ENCODE peak calls at places on chromosomes 5 and 9, in six cellular contexts. One of them, this sample, is unnamed.

GRCh38 chr5:105789246-105789645 is 1881.5 kb downstream of the EFNA5 start:
- DNase-seq in mesenchymal stem cell: no peak
- DNase-seq in psoas muscle: no peak
- DNase-seq in breast epithelium: no peak
- DNase-seq in GM12878: no peak
- DNase-seq in GM23338: no peak
- DNase-seq in this sample: no peak

GRCh38 chr9:132171702-132172101 is 9.8 kb downstream of the NTNG2 start:
- DNase-seq in mesenchymal stem cell: no peak
- DNase-seq in psoas muscle: no peak
- DNase-seq in breast epithelium: no peak
- DNase-seq in GM12878: no peak
- DNase-seq in GM23338: no peak
- DNase-seq in this sample: no peak

GRCh38 chr9:137325791-137326190 is 23.7 kb upstream of the NRARP start:
- DNase-seq in mesenchymal stem cell: no peak
- DNase-seq in psoas muscle: no peak
- DNase-seq in breast epithelium: no peak
- DNase-seq in GM12878: no peak
- DNase-seq in GM23338: no peak
- DNase-seq in this sample: no peak

GRCh38 chr5:112492291-112492690 is 73.2 kb upstream of the EPB41L4A start:
- DNase-seq in mesenchymal stem cell: peak; percentile 40
- DNase-seq in psoas muscle: peak; percentile 25
- DNase-seq in breast epithelium: peak; percentile 58
- DNase-seq in GM12878: peak; percentile 12
- DNase-seq in GM23338: peak; percentile 88
- DNase-seq in this sample: peak; percentile 43

GRCh38 chr5:1687301-1687970 is 112.2 kb downstream of the MRPL36 start:
- DNase-seq in mesenchymal stem cell: no peak
- DNase-seq in psoas muscle: no peak
- DNase-seq in breast epithelium: no peak
- DNase-seq in GM12878: no peak
- DNase-seq in GM23338: no peak
- DNase-seq in this sample: no peak

GRCh38 chr9:137902646-137903045 is 25.1 kb downstream of the CACNA1B start:
- DNase-seq in mesenchymal stem cell: no peak
- DNase-seq in psoas muscle: no peak
- DNase-seq in breast epithelium: no peak
- DNase-seq in GM12878: no peak
- DNase-seq in GM23338: no peak
- DNase-seq in this sample: no peak

GRCh38 chr9:127123239-127123935 is 952 bp upstream of the ANGPTL2 start:
- DNase-seq in mesenchymal stem cell: no peak
- DNase-seq in psoas muscle: no peak
- DNase-seq in breast epithelium: peak; percentile 50
- DNase-seq in GM12878: no peak
- DNase-seq in GM23338: peak; percentile 11
- DNase-seq in this sample: no peak

GRCh38 chr9:129598089-129598596 is 22.8 kb downstream of the C9orf50 start:
- DNase-seq in mesenchymal stem cell: no peak
- DNase-seq in psoas muscle: no peak
- DNase-seq in breast epithelium: no peak
- DNase-seq in GM12878: no peak
- DNase-seq in GM23338: no peak
- DNase-seq in this sample: no peak

GRCh38 chr9:34659592-34660253 is 2.7 kb downstream of the CCL27 start:
- DNase-seq in mesenchymal stem cell: peak; percentile 51
- DNase-seq in psoas muscle: no peak
- DNase-seq in breast epithelium: no peak
- DNase-seq in GM12878: no peak
- DNase-seq in GM23338: no peak
- DNase-seq in this sample: no peak

GRCh38 chr5:130479045-130479804 is 575.0 kb downstream of the CHSY3 start:
- DNase-seq in mesenchymal stem cell: no peak
- DNase-seq in psoas muscle: no peak
- DNase-seq in breast epithelium: no peak
- DNase-seq in GM12878: no peak
- DNase-seq in GM23338: peak; percentile 26
- DNase-seq in this sample: no peak

GRCh38 chr9:5886114-5886939 is 4.4 kb upstream of the MLANA start:
- DNase-seq in mesenchymal stem cell: peak; percentile 66
- DNase-seq in psoas muscle: peak; percentile 64
- DNase-seq in breast epithelium: peak; percentile 64
- DNase-seq in GM12878: peak; percentile 40
- DNase-seq in GM23338: peak; percentile 92
- DNase-seq in this sample: peak; percentile 82

GRCh38 chr5:131622633-131623032 is 12.4 kb downstream of the RAPGEF6 start:
- DNase-seq in mesenchymal stem cell: peak; percentile 28
- DNase-seq in psoas muscle: no peak
- DNase-seq in breast epithelium: no peak
- DNase-seq in GM12878: no peak
- DNase-seq in GM23338: no peak
- DNase-seq in this sample: no peak

GRCh38 chr9:13557724-13558123 is 278.2 kb upstream of the MPDZ start:
- DNase-seq in mesenchymal stem cell: no peak
- DNase-seq in psoas muscle: no peak
- DNase-seq in breast epithelium: no peak
- DNase-seq in GM12878: no peak
- DNase-seq in GM23338: no peak
- DNase-seq in this sample: no peak

GRCh38 chr5:2391021-2391420 is 360.5 kb downstream of the IRX2 start:
- DNase-seq in mesenchymal stem cell: no peak
- DNase-seq in psoas muscle: no peak
- DNase-seq in breast epithelium: no peak
- DNase-seq in GM12878: no peak
- DNase-seq in GM23338: no peak
- DNase-seq in this sample: no peak

GRCh38 chr5:157828949-157829639 is 29.9 kb downstream of the CLINT1 start:
- DNase-seq in mesenchymal stem cell: no peak
- DNase-seq in psoas muscle: no peak
- DNase-seq in breast epithelium: no peak
- DNase-seq in GM12878: no peak
- DNase-seq in GM23338: peak; percentile 78
- DNase-seq in this sample: peak; percentile 37

GRCh38 chr5:1172670-1173404 is 28.6 kb upstream of the SLC6A19 start:
- DNase-seq in mesenchymal stem cell: no peak
- DNase-seq in psoas muscle: peak; percentile 2
- DNase-seq in breast epithelium: no peak
- DNase-seq in GM12878: no peak
- DNase-seq in GM23338: no peak
- DNase-seq in this sample: no peak

GRCh38 chr5:112772095-112772494 is 34.4 kb downstream of the APC start:
- DNase-seq in mesenchymal stem cell: no peak
- DNase-seq in psoas muscle: no peak
- DNase-seq in breast epithelium: no peak
- DNase-seq in GM12878: no peak
- DNase-seq in GM23338: no peak
- DNase-seq in this sample: no peak

GRCh38 chr9:93071464-93071863 is 13.0 kb downstream of the SUSD3 start:
- DNase-seq in mesenchymal stem cell: peak; percentile 28
- DNase-seq in psoas muscle: no peak
- DNase-seq in breast epithelium: no peak
- DNase-seq in GM12878: no peak
- DNase-seq in GM23338: peak; percentile 81
- DNase-seq in this sample: peak; percentile 64

GRCh38 chr9:125513634-125514413 is 193.2 kb downstream of the MAPKAP1 start:
- DNase-seq in mesenchymal stem cell: peak; percentile 86
- DNase-seq in psoas muscle: no peak
- DNase-seq in breast epithelium: no peak
- DNase-seq in GM12878: peak; percentile 59
- DNase-seq in GM23338: no peak
- DNase-seq in this sample: no peak

GRCh38 chr5:64323591-64323990 is 157.9 kb downstream of the RNF180 start:
- DNase-seq in mesenchymal stem cell: no peak
- DNase-seq in psoas muscle: no peak
- DNase-seq in breast epithelium: no peak
- DNase-seq in GM12878: no peak
- DNase-seq in GM23338: no peak
- DNase-seq in this sample: no peak

GRCh38 chr9:70106571-70106970 is 62.9 kb downstream of the MAMDC2 start:
- DNase-seq in mesenchymal stem cell: no peak
- DNase-seq in psoas muscle: no peak
- DNase-seq in breast epithelium: no peak
- DNase-seq in GM12878: no peak
- DNase-seq in GM23338: no peak
- DNase-seq in this sample: no peak

GRCh38 chr9:70105142-70105541 is 61.5 kb downstream of the MAMDC2 start:
- DNase-seq in mesenchymal stem cell: no peak
- DNase-seq in psoas muscle: no peak
- DNase-seq in breast epithelium: no peak
- DNase-seq in GM12878: no peak
- DNase-seq in GM23338: no peak
- DNase-seq in this sample: no peak

GRCh38 chr9:70111042-70111602 is 67.5 kb downstream of the MAMDC2 start:
- DNase-seq in mesenchymal stem cell: peak; percentile 63
- DNase-seq in psoas muscle: peak; percentile 85
- DNase-seq in breast epithelium: peak; percentile 75
- DNase-seq in GM12878: no peak
- DNase-seq in GM23338: peak; percentile 93
- DNase-seq in this sample: peak; percentile 66

GRCh38 chr9:70110194-70111041 is 66.8 kb downstream of the MAMDC2 start:
- DNase-seq in mesenchymal stem cell: peak; percentile 38
- DNase-seq in psoas muscle: no peak
- DNase-seq in breast epithelium: no peak
- DNase-seq in GM12878: no peak
- DNase-seq in GM23338: no peak
- DNase-seq in this sample: no peak

GRCh38 chr9:70108181-70108580 is 64.5 kb downstream of the MAMDC2 start:
- DNase-seq in mesenchymal stem cell: no peak
- DNase-seq in psoas muscle: no peak
- DNase-seq in breast epithelium: no peak
- DNase-seq in GM12878: no peak
- DNase-seq in GM23338: no peak
- DNase-seq in this sample: no peak
- H3K4me3 ChIP-seq in mesenchymal stem cell: no peak overlapping the region
- H3K4me3 ChIP-seq in psoas muscle: no peak overlapping the region
- H3K4me3 ChIP-seq in breast epithelium: no peak overlapping the region
- H3K4me3 ChIP-seq in GM12878: no peak overlapping the region
- H3K4me3 ChIP-seq in GM23338: no peak overlapping the region
- H3K4me3 ChIP-seq in this sample: no peak overlapping the region

GRCh38 chr5:172872997-172873491 is 39.0 kb downstream of the ERGIC1 start:
- DNase-seq in mesenchymal stem cell: peak; percentile 60
- DNase-seq in psoas muscle: peak; percentile 88
- DNase-seq in breast epithelium: no peak
- DNase-seq in GM12878: no peak
- DNase-seq in GM23338: no peak
- DNase-seq in this sample: no peak

GRCh38 chr5:172871561-172871960 is 37.5 kb downstream of the ERGIC1 start:
- DNase-seq in mesenchymal stem cell: no peak
- DNase-seq in psoas muscle: no peak
- DNase-seq in breast epithelium: no peak
- DNase-seq in GM12878: no peak
- DNase-seq in GM23338: no peak
- DNase-seq in this sample: no peak

GRCh38 chr5:172871982-172872381 is 37.9 kb downstream of the ERGIC1 start:
- DNase-seq in mesenchymal stem cell: peak; percentile 61
- DNase-seq in psoas muscle: no peak
- DNase-seq in breast epithelium: no peak
- DNase-seq in GM12878: no peak
- DNase-seq in GM23338: no peak
- DNase-seq in this sample: no peak

GRCh38 chr5:172874647-172875371 is 40.8 kb downstream of the ERGIC1 start:
- DNase-seq in mesenchymal stem cell: no peak
- DNase-seq in psoas muscle: no peak
- DNase-seq in breast epithelium: no peak
- DNase-seq in GM12878: no peak
- DNase-seq in GM23338: no peak
- DNase-seq in this sample: no peak

GRCh38 chr5:172873513-172873912 is 39.5 kb downstream of the ERGIC1 start:
- DNase-seq in mesenchymal stem cell: no peak
- DNase-seq in psoas muscle: no peak
- DNase-seq in breast epithelium: no peak
- DNase-seq in GM12878: no peak
- DNase-seq in GM23338: no peak
- DNase-seq in this sample: no peak
- H3K4me1 ChIP-seq in mesenchymal stem cell: peaks cover 49% of the 10 kb centered on the region
- H3K4me1 ChIP-seq in psoas muscle: peaks cover 77% of the 10 kb centered on the region
- H3K4me1 ChIP-seq in breast epithelium: peaks cover 41% of the 10 kb centered on the region
- H3K4me1 ChIP-seq in GM12878: peaks cover 3% of the 10 kb centered on the region
- H3K4me1 ChIP-seq in GM23338: peaks cover 48% of the 10 kb centered on the region
- H3K4me1 ChIP-seq in this sample: peaks cover 5% of the 10 kb centered on the region

GRCh38 chr5:43193952-43194321 is 1.9 kb downstream of the NIM1K start:
- DNase-seq in mesenchymal stem cell: no peak
- DNase-seq in psoas muscle: no peak
- DNase-seq in breast epithelium: no peak
- DNase-seq in GM12878: no peak
- DNase-seq in GM23338: peak; percentile 32
- DNase-seq in this sample: no peak
- H3K4me3 ChIP-seq in mesenchymal stem cell: peak overlapping the region; percentile 84
- H3K4me3 ChIP-seq in psoas muscle: no peak overlapping the region
- H3K4me3 ChIP-seq in breast epithelium: no peak overlapping the region
- H3K4me3 ChIP-seq in GM12878: no peak overlapping the region
- H3K4me3 ChIP-seq in GM23338: peak overlapping the region; percentile 60
- H3K4me3 ChIP-seq in this sample: no peak overlapping the region

GRCh38 chr5:72151646-72152045 is 44.4 kb downstream of the MAP1B start:
- DNase-seq in mesenchymal stem cell: peak; percentile 63
- DNase-seq in psoas muscle: no peak
- DNase-seq in breast epithelium: no peak
- DNase-seq in GM12878: no peak
- DNase-seq in GM23338: no peak
- DNase-seq in this sample: no peak
- H3K4me1 ChIP-seq in mesenchymal stem cell: peaks cover 12% of the 10 kb centered on the region
- H3K4me1 ChIP-seq in psoas muscle: no peaks in the 10 kb centered on the region
- H3K4me1 ChIP-seq in breast epithelium: no peaks in the 10 kb centered on the region
- H3K4me1 ChIP-seq in GM12878: no peaks in the 10 kb centered on the region
- H3K4me1 ChIP-seq in GM23338: peaks cover 40% of the 10 kb centered on the region
- H3K4me1 ChIP-seq in this sample: peaks cover 10% of the 10 kb centered on the region

GRCh38 chr5:88142801-88143692 is 125.6 kb downstream of the TMEM161B start:
- DNase-seq in mesenchymal stem cell: peak; percentile 18
- DNase-seq in psoas muscle: peak; percentile 67
- DNase-seq in breast epithelium: no peak
- DNase-seq in GM12878: no peak
- DNase-seq in GM23338: peak; percentile 34
- DNase-seq in this sample: no peak

GRCh38 chr5:88143693-88144218 is 124.9 kb downstream of the TMEM161B start:
- DNase-seq in mesenchymal stem cell: no peak
- DNase-seq in psoas muscle: no peak
- DNase-seq in breast epithelium: no peak
- DNase-seq in GM12878: no peak
- DNase-seq in GM23338: peak; percentile 3
- DNase-seq in this sample: no peak

GRCh38 chr5:88140396-88140862 is 128.2 kb downstream of the TMEM161B start:
- DNase-seq in mesenchymal stem cell: peak; percentile 6
- DNase-seq in psoas muscle: no peak
- DNase-seq in breast epithelium: no peak
- DNase-seq in GM12878: no peak
- DNase-seq in GM23338: peak; percentile 94
- DNase-seq in this sample: no peak

GRCh38 chr5:88141695-88141979 is 127.0 kb downstream of the TMEM161B start:
- DNase-seq in mesenchymal stem cell: no peak
- DNase-seq in psoas muscle: no peak
- DNase-seq in breast epithelium: no peak
- DNase-seq in GM12878: no peak
- DNase-seq in GM23338: no peak
- DNase-seq in this sample: no peak

GRCh38 chr5:88140863-88141694 is 127.6 kb downstream of the TMEM161B start:
- DNase-seq in mesenchymal stem cell: peak; percentile 97
- DNase-seq in psoas muscle: peak; percentile 96
- DNase-seq in breast epithelium: peak; percentile 97
- DNase-seq in GM12878: peak; percentile 8
- DNase-seq in GM23338: peak; percentile 99
- DNase-seq in this sample: peak; percentile 91
- H3K4me3 ChIP-seq in mesenchymal stem cell: peak overlapping the region; percentile 84
- H3K4me3 ChIP-seq in psoas muscle: peak overlapping the region; percentile 70
- H3K4me3 ChIP-seq in breast epithelium: peak overlapping the region; percentile 59
- H3K4me3 ChIP-seq in GM12878: no peak overlapping the region
- H3K4me3 ChIP-seq in GM23338: peak overlapping the region; percentile 53
- H3K4me3 ChIP-seq in this sample: peak overlapping the region; percentile 34

GRCh38 chr9:121729769-121730168 is 78.3 kb downstream of the DAB2IP start:
- DNase-seq in mesenchymal stem cell: no peak
- DNase-seq in psoas muscle: no peak
- DNase-seq in breast epithelium: no peak
- DNase-seq in GM12878: no peak
- DNase-seq in GM23338: no peak
- DNase-seq in this sample: no peak
- H3K4me1 ChIP-seq in mesenchymal stem cell: peaks cover 14% of the 10 kb centered on the region
- H3K4me1 ChIP-seq in psoas muscle: peaks cover 89% of the 10 kb centered on the region
- H3K4me1 ChIP-seq in breast epithelium: peaks cover 44% of the 10 kb centered on the region
- H3K4me1 ChIP-seq in GM12878: no peaks in the 10 kb centered on the region
- H3K4me1 ChIP-seq in GM23338: peaks cover 12% of the 10 kb centered on the region
- H3K4me1 ChIP-seq in this sample: peaks cover 6% of the 10 kb centered on the region

This sample was measured in iPS DF 6.9.